ENCODE peak calls at places on chromosomes 3 and 15, in seven cellular contexts. One of them, this sample, is unnamed.
A peak's percentile ranks its signal among the peaks of the same experiment; 100 is the strongest.

GRCh38 chr15:76393614-76394013 is 57.0 kb downstream of the ISL2 start:
- DNase-seq in GM12878: no peak
- DNase-seq in K562: no peak
- DNase-seq in SK-N-SH: peak; percentile 57
- DNase-seq in NT2/D1: no peak
- DNase-seq in HepG2: no peak
- DNase-seq in H1: no peak
- DNase-seq in this sample: no peak

GRCh38 chr3:46277476-46277875 is 35.2 kb downstream of the CCR3 start:
- DNase-seq in GM12878: no peak
- DNase-seq in K562: no peak
- DNase-seq in SK-N-SH: no peak
- DNase-seq in NT2/D1: no peak
- DNase-seq in HepG2: no peak
- DNase-seq in H1: no peak
- DNase-seq in this sample: no peak

GRCh38 chr3:15647629-15648167 is 46.2 kb downstream of the BTD start:
- DNase-seq in GM12878: peak; percentile 94
- DNase-seq in K562: no peak
- DNase-seq in SK-N-SH: no peak
- DNase-seq in NT2/D1: no peak
- DNase-seq in HepG2: no peak
- DNase-seq in H1: no peak
- DNase-seq in this sample: no peak

GRCh38 chr3:46695177-46695961 is 1.9 kb upstream of the ALS2CL start:
- DNase-seq in GM12878: no peak
- DNase-seq in K562: peak; percentile 52
- DNase-seq in SK-N-SH: peak; percentile 47
- DNase-seq in NT2/D1: peak; percentile 55
- DNase-seq in HepG2: no peak
- DNase-seq in H1: no peak
- DNase-seq in this sample: no peak

GRCh38 chr3:87182023-87182422 is 45.1 kb upstream of the CHMP2B start:
- DNase-seq in GM12878: no peak
- DNase-seq in K562: no peak
- DNase-seq in SK-N-SH: no peak
- DNase-seq in NT2/D1: no peak
- DNase-seq in HepG2: no peak
- DNase-seq in H1: no peak
- DNase-seq in this sample: no peak

GRCh38 chr3:69389520-69390248 is 3.8 kb upstream of the FRMD4B start:
- DNase-seq in GM12878: no peak
- DNase-seq in K562: no peak
- DNase-seq in SK-N-SH: no peak
- DNase-seq in NT2/D1: no peak
- DNase-seq in HepG2: no peak
- DNase-seq in H1: no peak
- DNase-seq in this sample: no peak

GRCh38 chr3:190435618-190436017 is 14.1 kb downstream of the TMEM207 start:
- DNase-seq in GM12878: no peak
- DNase-seq in K562: no peak
- DNase-seq in SK-N-SH: no peak
- DNase-seq in NT2/D1: no peak
- DNase-seq in HepG2: no peak
- DNase-seq in H1: no peak
- DNase-seq in this sample: no peak

GRCh38 chr3:113697192-113698090 is 999 bp upstream of the USF3 start:
- DNase-seq in GM12878: no peak
- DNase-seq in K562: no peak
- DNase-seq in SK-N-SH: peak; percentile 43
- DNase-seq in NT2/D1: no peak
- DNase-seq in HepG2: peak; percentile 7
- DNase-seq in H1: no peak
- DNase-seq in this sample: no peak

GRCh38 chr3:165185707-165186327 is 10.4 kb downstream of the SLITRK3 start:
- DNase-seq in GM12878: peak; percentile 0
- DNase-seq in K562: peak; percentile 51
- DNase-seq in SK-N-SH: peak; percentile 64
- DNase-seq in NT2/D1: peak; percentile 68
- DNase-seq in HepG2: peak; percentile 55
- DNase-seq in H1: no peak
- DNase-seq in this sample: peak; percentile 67

GRCh38 chr15:57777034-57777433 is 70.5 kb downstream of the POLR2M start:
- DNase-seq in GM12878: no peak
- DNase-seq in K562: no peak
- DNase-seq in SK-N-SH: no peak
- DNase-seq in NT2/D1: no peak
- DNase-seq in HepG2: no peak
- DNase-seq in H1: no peak
- DNase-seq in this sample: no peak

GRCh38 chr3:14234197-14235002 is 55.8 kb downstream of the LSM3 start:
- DNase-seq in GM12878: no peak
- DNase-seq in K562: no peak
- DNase-seq in SK-N-SH: no peak
- DNase-seq in NT2/D1: no peak
- DNase-seq in HepG2: peak; percentile 16
- DNase-seq in H1: no peak
- DNase-seq in this sample: no peak

GRCh38 chr15:33638439-33638838 is 327.7 kb downstream of the RYR3 start:
- DNase-seq in GM12878: no peak
- DNase-seq in K562: no peak
- DNase-seq in SK-N-SH: no peak
- DNase-seq in NT2/D1: no peak
- DNase-seq in HepG2: no peak
- DNase-seq in H1: no peak
- DNase-seq in this sample: no peak

GRCh38 chr3:104598848-104599501 is 767.7 kb upstream of the ALCAM start:
- DNase-seq in GM12878: no peak
- DNase-seq in K562: no peak
- DNase-seq in SK-N-SH: no peak
- DNase-seq in NT2/D1: no peak
- DNase-seq in HepG2: no peak
- DNase-seq in H1: no peak
- DNase-seq in this sample: no peak

GRCh38 chr3:3778641-3779270 is 20.5 kb upstream of the LRRN1 start:
- DNase-seq in GM12878: no peak
- DNase-seq in K562: no peak
- DNase-seq in SK-N-SH: no peak
- DNase-seq in NT2/D1: no peak
- DNase-seq in HepG2: no peak
- DNase-seq in H1: no peak
- DNase-seq in this sample: no peak

GRCh38 chr3:72447059-72447946 is 400.9 kb downstream of the SHQ1 start:
- DNase-seq in GM12878: no peak
- DNase-seq in K562: peak; percentile 87
- DNase-seq in SK-N-SH: peak; percentile 97
- DNase-seq in NT2/D1: peak; percentile 70
- DNase-seq in HepG2: peak; percentile 66
- DNase-seq in H1: peak; percentile 43
- DNase-seq in this sample: peak; percentile 59

GRCh38 chr15:26720546-26720945 is 52.3 kb downstream of the GABRB3 start:
- DNase-seq in GM12878: no peak
- DNase-seq in K562: no peak
- DNase-seq in SK-N-SH: no peak
- DNase-seq in NT2/D1: no peak
- DNase-seq in HepG2: no peak
- DNase-seq in H1: no peak
- DNase-seq in this sample: no peak

GRCh38 chr15:26711445-26711844 is 61.4 kb downstream of the GABRB3 start:
- DNase-seq in GM12878: no peak
- DNase-seq in K562: no peak
- DNase-seq in SK-N-SH: no peak
- DNase-seq in NT2/D1: no peak
- DNase-seq in HepG2: no peak
- DNase-seq in H1: no peak
- DNase-seq in this sample: no peak

GRCh38 chr15:26712350-26712749 is 60.5 kb downstream of the GABRB3 start:
- DNase-seq in GM12878: no peak
- DNase-seq in K562: no peak
- DNase-seq in SK-N-SH: no peak
- DNase-seq in NT2/D1: no peak
- DNase-seq in HepG2: no peak
- DNase-seq in H1: no peak
- DNase-seq in this sample: no peak

GRCh38 chr15:26713498-26713897 is 59.4 kb downstream of the GABRB3 start:
- DNase-seq in GM12878: no peak
- DNase-seq in K562: no peak
- DNase-seq in SK-N-SH: no peak
- DNase-seq in NT2/D1: no peak
- DNase-seq in HepG2: no peak
- DNase-seq in H1: no peak
- DNase-seq in this sample: no peak

GRCh38 chr15:26716069-26716468 is 56.8 kb downstream of the GABRB3 start:
- DNase-seq in GM12878: no peak
- DNase-seq in K562: no peak
- DNase-seq in SK-N-SH: no peak
- DNase-seq in NT2/D1: no peak
- DNase-seq in HepG2: no peak
- DNase-seq in H1: no peak
- DNase-seq in this sample: no peak
- H3K9me3 ChIP-seq in GM12878: no peaks in the 10 kb centered on the region
- H3K9me3 ChIP-seq in K562: no peaks in the 10 kb centered on the region
- H3K9me3 ChIP-seq in SK-N-SH: no peaks in the 10 kb centered on the region
- H3K9me3 ChIP-seq in NT2/D1: peaks cover 11% of the 10 kb centered on the region
- H3K9me3 ChIP-seq in HepG2: peaks cover 84% of the 10 kb centered on the region
- H3K9me3 ChIP-seq in H1: no peaks in the 10 kb centered on the region
- H3K9me3 ChIP-seq in this sample: peaks cover 46% of the 10 kb centered on the region

GRCh38 chr3:44982817-44983216 is 6.8 kb downstream of the EXOSC7 start:
- DNase-seq in GM12878: no peak
- DNase-seq in K562: no peak
- DNase-seq in SK-N-SH: no peak
- DNase-seq in NT2/D1: no peak
- DNase-seq in HepG2: no peak
- DNase-seq in H1: no peak
- DNase-seq in this sample: no peak

GRCh38 chr3:44983413-44984040 is 7.5 kb downstream of the EXOSC7 start:
- DNase-seq in GM12878: no peak
- DNase-seq in K562: no peak
- DNase-seq in SK-N-SH: no peak
- DNase-seq in NT2/D1: no peak
- DNase-seq in HepG2: no peak
- DNase-seq in H1: no peak
- DNase-seq in this sample: no peak

GRCh38 chr3:44981220-44981619 is 5.2 kb downstream of the EXOSC7 start:
- DNase-seq in GM12878: no peak
- DNase-seq in K562: no peak
- DNase-seq in SK-N-SH: no peak
- DNase-seq in NT2/D1: no peak
- DNase-seq in HepG2: no peak
- DNase-seq in H1: no peak
- DNase-seq in this sample: no peak

GRCh38 chr3:44984335-44984734 is 8.3 kb downstream of the EXOSC7 start:
- DNase-seq in GM12878: no peak
- DNase-seq in K562: no peak
- DNase-seq in SK-N-SH: no peak
- DNase-seq in NT2/D1: no peak
- DNase-seq in HepG2: no peak
- DNase-seq in H1: no peak
- DNase-seq in this sample: no peak

DNA sequence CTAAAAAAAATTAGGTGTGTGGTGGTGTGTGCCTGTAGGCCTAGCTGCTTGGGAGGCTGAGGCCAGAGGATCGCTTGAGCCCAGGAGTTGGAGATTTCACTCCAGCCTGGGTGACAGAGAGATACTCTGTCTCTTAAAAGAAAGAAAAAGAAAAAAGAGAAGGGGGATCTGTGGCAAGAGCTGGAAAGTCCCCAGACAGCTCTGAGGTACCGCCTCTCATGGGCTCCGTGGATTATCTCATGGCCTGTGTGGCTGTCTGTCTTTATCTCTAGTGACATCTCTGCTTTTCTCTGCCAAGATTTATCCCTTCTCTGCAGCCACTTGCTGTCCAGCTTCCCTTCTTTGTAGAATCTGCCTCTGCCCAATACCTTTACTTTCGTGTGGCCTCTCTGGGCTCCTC is 5.7 kb downstream of the EXOSC7 start:
- DNase-seq in GM12878: no peak
- DNase-seq in K562: no peak
- DNase-seq in SK-N-SH: no peak
- DNase-seq in NT2/D1: no peak
- DNase-seq in HepG2: no peak
- DNase-seq in H1: no peak
- DNase-seq in this sample: no peak
- TF ChIP-seq YY1 in GM12878: no peak
- TF ChIP-seq YY1 in K562: no peak
- TF ChIP-seq YY1 in SK-N-SH: no peak
- TF ChIP-seq YY1 in NT2/D1: no peak
- TF ChIP-seq YY1 in HepG2: no peak
- TF ChIP-seq YY1 in H1: no peak
- TF ChIP-seq YY1 in this sample: no peak

DNA sequence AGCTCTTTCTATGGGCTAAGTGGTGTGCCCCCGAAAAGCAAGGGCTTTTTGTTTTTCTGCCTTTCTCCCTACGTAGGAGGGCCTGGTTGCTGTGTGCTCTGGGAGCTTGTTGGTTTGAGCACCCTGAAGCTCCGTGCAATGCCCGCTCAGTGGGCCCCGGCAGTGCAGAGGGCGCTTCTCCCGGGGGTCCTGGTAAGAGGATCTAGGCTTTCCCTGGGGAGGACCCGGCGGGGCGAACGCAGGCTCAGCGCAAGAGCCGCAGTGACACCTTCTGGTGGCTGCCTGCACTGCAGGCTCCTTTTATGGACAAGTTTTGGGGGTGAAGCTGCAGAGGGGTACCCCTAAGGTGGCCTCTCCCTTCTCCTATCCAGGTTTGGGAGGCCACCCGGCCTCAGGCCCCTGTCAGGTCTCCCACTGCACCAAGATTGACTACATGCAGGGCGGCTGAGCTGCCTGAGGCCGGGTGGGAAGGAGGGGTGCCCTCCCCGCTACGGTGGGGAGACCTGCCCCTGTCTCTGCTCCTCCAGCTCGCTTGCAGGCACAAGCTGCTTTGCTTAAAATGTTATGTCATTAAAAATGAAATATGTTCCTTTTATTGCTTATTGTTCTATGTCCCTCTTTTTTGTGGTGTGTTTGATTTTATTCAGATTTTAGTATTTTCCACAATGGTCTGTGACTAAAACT is 387.9 kb downstream of the GABRG3 start:
- DNase-seq in GM12878: no peak
- DNase-seq in K562: peak; percentile 49
- DNase-seq in SK-N-SH: peak; percentile 41
- DNase-seq in NT2/D1: no peak
- DNase-seq in HepG2: peak; percentile 5
- DNase-seq in H1: peak; percentile 49
- DNase-seq in this sample: no peak
- H3K9me3 ChIP-seq in GM12878: no peaks in the 10 kb centered on the region
- H3K9me3 ChIP-seq in K562: no peaks in the 10 kb centered on the region
- H3K9me3 ChIP-seq in SK-N-SH: no peaks in the 10 kb centered on the region
- H3K9me3 ChIP-seq in NT2/D1: no peaks in the 10 kb centered on the region
- H3K9me3 ChIP-seq in HepG2: no peaks in the 10 kb centered on the region
- H3K9me3 ChIP-seq in H1: no peaks in the 10 kb centered on the region
- H3K9me3 ChIP-seq in this sample: peaks cover 11% of the 10 kb centered on the region

DNA sequence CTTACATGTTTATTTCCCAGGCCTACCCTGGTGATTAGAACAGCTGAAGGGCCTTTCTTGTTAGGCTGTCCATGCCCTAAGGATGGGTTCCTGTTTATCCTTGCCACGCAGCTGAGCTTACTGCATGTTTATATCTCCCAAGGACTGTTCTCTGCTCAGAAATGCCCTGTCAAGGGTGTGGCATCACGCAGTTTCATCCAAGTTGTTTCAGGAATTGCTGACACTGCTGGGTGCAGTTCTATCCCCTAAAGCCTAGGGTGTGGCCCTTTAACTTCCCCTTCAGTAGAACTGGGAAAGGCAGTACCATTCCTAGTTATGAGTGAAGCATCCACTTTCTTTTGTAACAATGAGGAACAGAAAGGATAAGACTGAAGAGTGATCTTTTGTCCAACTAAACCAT is 5.0 kb downstream of the ELL3 start:
- DNase-seq in GM12878: no peak
- DNase-seq in K562: no peak
- DNase-seq in SK-N-SH: no peak
- DNase-seq in NT2/D1: no peak
- DNase-seq in HepG2: no peak
- DNase-seq in H1: no peak
- DNase-seq in this sample: no peak
- TF ChIP-seq YY1 in GM12878: no peak
- TF ChIP-seq YY1 in K562: no peak
- TF ChIP-seq YY1 in SK-N-SH: no peak
- TF ChIP-seq YY1 in NT2/D1: no peak
- TF ChIP-seq YY1 in HepG2: no peak
- TF ChIP-seq YY1 in H1: no peak
- TF ChIP-seq YY1 in this sample: no peak

This sample was measured in HCT116.